ENCODE peak calls at places on chromosome 21, in nine cellular contexts. F, O, S, K, T, Q, D, H and J are unnamed samples.

GRCh38 chr21:31556662-31557061 is 102.8 kb upstream of the SOD1 start:
- DNase-seq in F (no peak), O (no peak), S (no peak), K (no peak), T (no peak), Q (no peak), D (no peak), H (no peak), J (no peak)

GRCh38 chr21:35002879-35003722 is 46.0 kb downstream of the RUNX1 start:
- DNase-seq in F (no peak), O (no peak), S (no peak), K (no peak), T (peak), Q (no peak), D (no peak), H (no peak), J (no peak)

GRCh38 chr21:32772281-32773047 is 909 bp upstream of the PAXBP1 start:
- DNase-seq in F (peak), O (no peak), S (no peak), K (peak), T (no peak), Q (peak), D (no peak), H (peak), J (peak)

GRCh38 chr21:37047079-37047478 is 25.8 kb downstream of the PIGP start:
- DNase-seq in F (no peak), O (no peak), S (no peak), K (no peak), T (no peak), Q (no peak), D (no peak), H (no peak), J (no peak)

GRCh38 chr21:32597205-32597604 is 11.9 kb upstream of the TCP10L start:
- DNase-seq in F (no peak), O (no peak), S (no peak), K (peak), T (no peak), Q (no peak), D (no peak), H (no peak), J (no peak)

GRCh38 chr21:38721055-38721454 is 84.7 kb upstream of the ETS2 start:
- DNase-seq in F (no peak), O (no peak), S (no peak), K (no peak), T (no peak), Q (no peak), D (no peak), H (no peak), J (no peak)

GRCh38 chr21:42195378-42196031 is 23.4 kb upstream of the ABCG1 start:
- DNase-seq in F (no peak), O (no peak), S (no peak), K (no peak), T (no peak), Q (no peak), D (no peak), H (no peak), J (no peak)

GRCh38 chr21:36437745-36438128 is 42.2 kb downstream of the CLDN14 start:
- DNase-seq in F (no peak), O (no peak), S (no peak), K (peak), T (peak), Q (no peak), D (no peak), H (no peak), J (peak)

GRCh38 chr21:34037446-34037845 is 35.9 kb upstream of the MRPS6 start:
- DNase-seq in F (no peak), O (no peak), S (no peak), K (peak), T (no peak), Q (no peak), D (no peak), H (no peak), J (no peak)